ENCODE peak calls at places on chromosomes 13 and 19, in eight cellular contexts. T is body of pancreas; C is heart right ventricle; K is GM23248; Y is osteoblast; X is vagina; B is CD4-positive, CD25-positive, alpha-beta regulatory T cell; H is A673. J is an unnamed sample. For H3K27me3, the result is how much of the 10 kb centered on the place peaks cover.

GRCh38 chr19:43479961-43480561 is 14.7 kb upstream of the LYPD3 start:
- DNase-seq in T (no peak), C (no peak), K (no peak), Y (no peak), X (no peak), B (no peak), H (no peak), J (no peak)

GRCh38 chr13:38348890-38349289 is 761 bp upstream of the UFM1 start:
- DNase-seq in T (no peak), C (no peak), K (peak), Y (peak), X (no peak), B (no peak), H (no peak), J (peak)

GRCh38 chr13:99665716-99666115 is 164.4 kb downstream of the TM9SF2 start:
- DNase-seq in T (no peak), C (no peak), K (no peak), Y (no peak), X (no peak), B (no peak), H (no peak), J (no peak)

GRCh38 chr13:25455146-25455545 is 83.4 kb downstream of the ATP8A2 start:
- DNase-seq in T (no peak), C (no peak), K (no peak), Y (no peak), X (no peak), B (no peak), H (peak), J (no peak)

GRCh38 chr13:48979892-48980291 is 4.2 kb downstream of the FNDC3A start:
- DNase-seq in T (no peak), C (no peak), K (no peak), Y (no peak), X (no peak), B (no peak), H (no peak), J (no peak)

GRCh38 chr13:20664304-20664703 is 39.2 kb upstream of the IL17D start:
- DNase-seq in T (no peak), C (no peak), K (no peak), Y (no peak), X (no peak), B (no peak), H (no peak), J (no peak)

GRCh38 chr19:54178581-54179261 is 5.8 kb upstream of the TMC4 start:
- DNase-seq in T (peak), C (no peak), K (peak), Y (peak), X (no peak), B (peak), H (no peak), J (no peak)

GRCh38 chr13:63517376-63517775 is 2101.7 kb upstream of the PCDH20 start:
- DNase-seq in T (no peak), C (no peak), K (no peak), Y (no peak), X (no peak), B (no peak), H (peak), J (no peak)

GRCh38 chr19:4081441-4082129 is 14.9 kb upstream of the ZBTB7A start:
- DNase-seq in T (no peak), C (no peak), K (no peak), Y (peak), X (no peak), B (no peak), H (peak), J (no peak)

GRCh38 chr13:98810746-98811145 is 58.3 kb upstream of the SLC15A1 start:
- DNase-seq in T (no peak), C (no peak), K (peak), Y (no peak), X (no peak), B (no peak), H (no peak), J (no peak)

GRCh38 chr19:17681505-17682125 is 6.5 kb downstream of the UNC13A start:
- DNase-seq in T (no peak), C (peak), K (peak), Y (peak), X (no peak), B (no peak), H (peak), J (no peak)

GRCh38 chr19:47274891-47275865 is 493 bp downstream of the INAFM1 start:
- DNase-seq in T (peak), C (peak), K (peak), Y (peak), X (no peak), B (no peak), H (no peak), J (no peak)

GRCh38 chr19:55638864-55639359 is 1.9 kb upstream of the ZNF580 start:
- DNase-seq in T (no peak), C (peak), K (peak), Y (peak), X (no peak), B (peak), H (peak), J (peak)

GRCh38 chr19:18865973-18866799 is 29.8 kb downstream of the CERS1 start:
- DNase-seq in T (peak), C (peak), K (peak), Y (peak), X (no peak), B (peak), H (peak), J (peak)

GRCh38 chr13:43792456-43792855 is 5.7 kb upstream of the ENOX1 start:
- DNase-seq in T (no peak), C (no peak), K (peak), Y (peak), X (no peak), B (no peak), H (peak), J (no peak)

GRCh38 chr13:100721885-100722512 is 47.4 kb upstream of the TMTC4 start:
- DNase-seq in T (peak), C (no peak), K (peak), Y (no peak), X (no peak), B (peak), H (peak), J (peak)

GRCh38 chr13:67416047-67416925 is 186.2 kb upstream of the PCDH9 start:
- DNase-seq in T (no peak), C (no peak), K (peak), Y (peak), X (no peak), B (no peak), H (peak), J (no peak)

GRCh38 chr19:30968210-30968609 is 381.0 kb downstream of the TSHZ3 start:
- DNase-seq in T (no peak), C (no peak), K (peak), Y (no peak), X (no peak), B (no peak), H (no peak), J (no peak)

GRCh38 chr13:49731766-49732165 is 40.5 kb upstream of the EBPL start:
- DNase-seq in T (no peak), C (no peak), K (peak), Y (peak), X (no peak), B (no peak), H (no peak), J (no peak)

GRCh38 chr13:77298403-77298802 is 28.5 kb downstream of the MYCBP2 start:
- DNase-seq in T (no peak), C (no peak), K (no peak), Y (no peak), X (no peak), B (no peak), H (no peak), J (no peak)

GRCh38 chr13:36673838-36674326 is at the start of gene SERTM1:
- DNase-seq in T (no peak), C (peak), K (peak), Y (no peak), X (no peak), B (no peak), H (peak), J (no peak)

GRCh38 chr13:42116225-42116624 is 67.8 kb downstream of the DGKH start:
- DNase-seq in T (no peak), C (no peak), K (peak), Y (no peak), X (no peak), B (no peak), H (no peak), J (no peak)

GRCh38 chr13:56586966-56587365 is 553.8 kb upstream of the PRR20A start:
- DNase-seq in T (no peak), C (no peak), K (no peak), Y (peak), X (no peak), B (no peak), H (no peak), J (no peak)

GRCh38 chr13:26999499-26999898 is 172.1 kb downstream of the USP12 start:
- DNase-seq in T (no peak), C (no peak), K (no peak), Y (no peak), X (no peak), B (no peak), H (no peak), J (no peak)

GRCh38 chr13:103140001-103140671 is 73.9 kb upstream of the SLC10A2 start:
- DNase-seq in T (no peak), C (no peak), K (peak), Y (no peak), X (no peak), B (no peak), H (peak), J (no peak)

GRCh38 chr19:13069415-13070369 is 33.0 kb downstream of the LYL1 start:
- DNase-seq in T (no peak), C (no peak), K (no peak), Y (no peak), X (no peak), B (no peak), H (no peak), J (no peak)

GRCh38 chr13:27371932-27372331 is 52.5 kb upstream of the GTF3A start:
- DNase-seq in T (peak), C (no peak), K (no peak), Y (no peak), X (no peak), B (no peak), H (no peak), J (no peak)

GRCh38 chr19:11088508-11089253 is 582 bp upstream of the LDLR start:
- DNase-seq in T (no peak), C (no peak), K (peak), Y (peak), X (no peak), B (no peak), H (no peak), J (no peak)

GRCh38 chr13:66926851-66927524 is 303.1 kb downstream of the PCDH9 start:
- DNase-seq in T (no peak), C (no peak), K (no peak), Y (no peak), X (no peak), B (no peak), H (no peak), J (no peak)

GRCh38 chr13:26050568-26051230 is 1.1 kb downstream of the SHISA2 start:
- DNase-seq in T (no peak), C (peak), K (peak), Y (peak), X (peak), B (no peak), H (peak), J (peak)

DNA sequence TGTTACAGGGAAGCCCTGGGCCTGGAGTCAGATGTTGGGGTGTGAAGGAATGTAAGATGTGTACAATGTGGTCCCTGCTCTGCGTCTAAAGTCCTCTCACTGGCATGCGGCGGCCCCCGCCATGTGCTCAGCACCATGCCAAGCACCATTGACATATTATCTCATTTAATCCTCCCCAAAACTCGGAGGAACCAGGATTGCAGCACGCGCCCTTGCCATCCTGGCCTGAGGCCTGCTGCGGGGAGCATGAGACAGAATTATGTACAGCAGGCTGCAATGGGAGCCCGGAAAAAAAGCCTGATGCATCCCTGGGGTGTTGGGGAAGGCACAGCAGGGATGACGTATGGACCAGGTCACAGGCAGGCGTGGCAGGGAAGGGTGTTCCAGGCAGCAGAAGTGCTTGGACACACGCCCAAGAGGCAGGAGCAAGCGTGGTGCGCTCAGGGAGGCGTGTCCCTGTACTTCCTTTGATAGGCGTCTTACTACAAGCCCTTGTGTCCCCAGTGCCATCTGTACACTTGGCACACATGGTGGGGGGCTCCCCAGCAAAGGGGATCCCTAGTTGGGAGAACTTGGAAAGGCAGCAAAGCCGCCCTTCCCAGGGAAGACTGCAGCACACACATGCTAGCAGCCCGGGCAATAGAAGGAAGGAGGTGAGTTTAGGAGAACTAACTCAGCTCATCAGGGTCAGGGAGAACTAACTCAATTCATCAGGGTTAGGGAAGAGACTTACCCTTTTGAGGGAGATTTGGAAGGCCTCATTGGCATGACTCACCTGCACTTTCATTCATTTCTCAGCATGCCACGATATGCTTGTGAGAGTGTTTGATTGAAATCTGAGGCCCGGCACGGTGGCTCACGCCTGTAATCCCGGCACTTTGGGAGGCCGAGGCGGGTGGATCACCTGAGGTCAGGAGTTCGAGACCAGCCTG is 3.5 kb downstream of the EVI5L start:
- DNase-seq in T (peak), C (peak), K (peak), Y (no peak), X (no peak), B (no peak), H (peak), J (no peak)
- H3K4me3 ChIP-seq in T (no peak), C (no peak), K (no peak), Y (no peak), X (no peak), B (no peak), H (no peak), J (no peak)

GRCh38 chr19:29519931-29520330 is 5.9 kb upstream of the VSTM2B start:
- DNase-seq in T (no peak), C (no peak), K (no peak), Y (no peak), X (no peak), B (no peak), H (no peak), J (no peak)
- H3K27me3 ChIP-seq in T (under half), C (under half), K (under half), Y (under half), X (under half), B (under half), H (under half), J (under half)

DNA sequence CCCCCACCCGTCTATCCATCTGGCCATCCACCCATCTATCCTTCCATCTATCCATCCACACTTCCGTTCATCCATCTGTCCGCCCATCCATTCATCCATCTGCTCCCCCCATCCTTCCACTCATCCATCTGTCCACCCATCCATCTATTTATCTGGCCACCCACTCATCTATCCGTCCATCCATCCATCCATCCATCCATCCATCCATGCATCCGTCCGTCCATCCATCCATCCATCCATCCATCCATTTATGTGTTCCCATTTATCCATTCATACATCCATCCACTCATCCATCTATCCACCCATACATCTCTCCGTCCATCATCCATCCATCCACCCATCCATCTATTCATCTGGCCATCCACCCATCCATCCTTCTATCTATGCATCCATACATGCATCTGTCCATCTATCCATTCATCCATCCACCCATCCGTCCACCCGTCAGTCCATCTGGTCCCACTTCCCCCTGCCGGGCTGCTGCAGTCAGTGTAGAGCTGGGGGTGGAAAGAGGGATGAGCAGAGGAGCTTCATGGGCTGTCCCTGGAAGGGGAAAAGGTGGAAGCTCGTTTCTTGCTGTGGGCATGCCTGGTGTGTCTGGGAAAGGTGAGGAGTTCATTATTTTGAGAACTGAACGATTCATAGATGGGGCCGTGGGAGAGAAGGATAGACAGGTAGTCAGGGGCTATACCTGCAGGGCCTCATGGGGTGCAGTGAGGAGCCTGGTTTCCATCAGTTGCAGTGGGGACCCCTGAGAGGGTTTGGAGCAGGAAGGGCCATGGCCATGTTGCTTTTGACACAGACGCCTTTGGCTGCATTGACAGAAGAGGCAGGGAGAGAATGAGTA is 842 bp downstream of the HSD11B1L start:
- DNase-seq in T (no peak), C (no peak), K (no peak), Y (peak), X (no peak), B (no peak), H (no peak), J (no peak)
- H3K27ac ChIP-seq in T (no peak), C (no peak), K (no peak), Y (no peak), X (no peak), B (no peak), H (no peak), J (peak)

GRCh38 chr19:6529937-6530384 is 865 bp upstream of the TNFSF9 start:
- DNase-seq in T (no peak), C (no peak), K (no peak), Y (no peak), X (no peak), B (no peak), H (no peak), J (no peak)

GRCh38 chr19:6531163-6531955 is 533 bp downstream of the TNFSF9 start:
- DNase-seq in T (no peak), C (no peak), K (no peak), Y (peak), X (no peak), B (no peak), H (no peak), J (no peak)

GRCh38 chr19:6529351-6529750 is 1.5 kb upstream of the TNFSF9 start:
- DNase-seq in T (no peak), C (no peak), K (no peak), Y (no peak), X (no peak), B (no peak), H (no peak), J (no peak)

GRCh38 chr19:6531956-6532243 is 1.1 kb downstream of the TNFSF9 start:
- DNase-seq in T (no peak), C (no peak), K (no peak), Y (peak), X (no peak), B (no peak), H (no peak), J (no peak)

GRCh38 chr19:6530385-6531162 is at the start of gene TNFSF9:
- DNase-seq in T (peak), C (peak), K (peak), Y (peak), X (no peak), B (peak), H (peak), J (peak)
- H3K4me3 ChIP-seq in T (peak), C (peak), K (peak), Y (peak), X (peak), B (peak), H (peak), J (peak)

GRCh38 chr19:7731615-7732014 is 295 bp downstream of the CLEC4G start:
- DNase-seq in T (no peak), C (no peak), K (no peak), Y (no peak), X (no peak), B (no peak), H (no peak), J (no peak)

GRCh38 chr19:7733376-7733775 is 1.5 kb upstream of the CLEC4G start:
- DNase-seq in T (no peak), C (no peak), K (no peak), Y (no peak), X (no peak), B (no peak), H (no peak), J (no peak)

GRCh38 chr19:7731218-7731595 is 703 bp downstream of the CLEC4G start:
- DNase-seq in T (no peak), C (no peak), K (no peak), Y (no peak), X (no peak), B (no peak), H (no peak), J (no peak)

GRCh38 chr19:7730286-7731217 is 1.4 kb downstream of the CLEC4G start:
- DNase-seq in T (no peak), C (no peak), K (no peak), Y (no peak), X (no peak), B (no peak), H (no peak), J (no peak)

GRCh38 chr19:7732045-7732444 is at the start of gene CLEC4G:
- DNase-seq in T (no peak), C (no peak), K (no peak), Y (no peak), X (no peak), B (no peak), H (no peak), J (no peak)
- H3K27me3 ChIP-seq in T (under half), C (under half), K (half or more), Y (under half), X (under half), B (under half), H (half or more), J (under half)

DNA sequence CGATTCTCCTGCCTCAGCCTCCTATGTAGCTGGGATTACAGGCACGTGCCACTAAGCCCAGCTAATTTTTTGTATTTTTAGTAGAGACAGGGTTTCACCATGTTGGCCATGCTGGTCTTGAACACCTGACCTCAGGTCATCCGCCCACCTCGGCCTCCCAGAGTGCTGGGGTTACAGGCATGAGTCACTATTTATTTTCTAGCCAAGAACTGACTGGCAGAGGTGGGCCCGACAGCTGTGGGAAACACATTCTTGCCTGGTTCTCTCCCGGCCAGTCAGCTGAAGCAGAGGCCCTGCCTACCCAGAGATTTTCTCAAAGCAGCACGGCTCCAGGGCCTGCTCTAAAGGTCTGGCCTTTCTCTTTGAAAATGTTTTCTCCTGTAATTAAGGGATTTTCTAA is 108.0 kb downstream of the KCTD15 start:
- DNase-seq in T (peak), C (no peak), K (peak), Y (no peak), X (no peak), B (no peak), H (no peak), J (no peak)
- H3K27ac ChIP-seq in T (peak), C (peak), K (no peak), Y (no peak), X (peak), B (no peak), H (no peak), J (no peak)

GRCh38 chr19:35442091-35442490 is 6.0 kb upstream of the FFAR2 start:
- DNase-seq in T (peak), C (no peak), K (no peak), Y (no peak), X (no peak), B (no peak), H (no peak), J (no peak)

GRCh38 chr19:35436477-35437141 is 11.4 kb upstream of the FFAR2 start:
- DNase-seq in T (peak), C (no peak), K (peak), Y (no peak), X (no peak), B (no peak), H (peak), J (no peak)

GRCh38 chr19:35438527-35438926 is 9.5 kb upstream of the FFAR2 start:
- DNase-seq in T (peak), C (no peak), K (no peak), Y (no peak), X (no peak), B (no peak), H (no peak), J (no peak)

GRCh38 chr19:35437152-35437951 is 10.7 kb upstream of the FFAR2 start:
- DNase-seq in T (no peak), C (no peak), K (no peak), Y (no peak), X (no peak), B (no peak), H (no peak), J (no peak)

GRCh38 chr19:35439921-35440320 is 8.1 kb upstream of the FFAR2 start:
- DNase-seq in T (no peak), C (no peak), K (no peak), Y (no peak), X (no peak), B (no peak), H (no peak), J (no peak)
- H3K4me3 ChIP-seq in T (no peak), C (no peak), K (no peak), Y (no peak), X (no peak), B (no peak), H (no peak), J (no peak)